ENCODE peak calls at places on chromosomes 5 and 9, in six cellular contexts. F is GM13976, Q is osteocyte, B is right atrium auricular region, D is fibroblast of villous mesenchyme, U is heart left ventricle. A is an unnamed sample.

GRCh38 chr9:104826109-104826775 is 62.3 kb downstream of the NIPSNAP3B start:
- DNase-seq in F (no peak), Q (no peak), B (no peak), D (no peak), U (no peak), A (no peak)

GRCh38 chr9:126148523-126148870 is 178.1 kb upstream of the MVB12B start:
- DNase-seq in F (no peak), Q (peak), B (peak), D (no peak), U (no peak), A (no peak)

GRCh38 chr9:129177443-129177790 is 644 bp downstream of the IER5L start:
- DNase-seq in F (peak), Q (no peak), B (no peak), D (no peak), U (no peak), A (peak)

GRCh38 chr5:36156124-36156601 is 4.3 kb downstream of the SKP2 start:
- DNase-seq in F (no peak), Q (no peak), B (no peak), D (peak), U (no peak), A (no peak)

GRCh38 chr5:164422400-164422799 is 917.0 kb downstream of the MAT2B start:
- DNase-seq in F (no peak), Q (no peak), B (no peak), D (peak), U (no peak), A (no peak)

GRCh38 chr9:129523953-129524847 is 96.7 kb downstream of the C9orf50 start:
- DNase-seq in F (no peak), Q (no peak), B (no peak), D (no peak), U (no peak), A (no peak)

GRCh38 chr5:172144291-172144815 is 43.7 kb downstream of the STK10 start:
- DNase-seq in F (peak), Q (no peak), B (no peak), D (peak), U (no peak), A (peak)

GRCh38 chr9:21923694-21924093 is 70.5 kb downstream of the CDKN2A start:
- DNase-seq in F (no peak), Q (no peak), B (no peak), D (no peak), U (no peak), A (no peak)

GRCh38 chr5:36728697-36729543 is 122.5 kb downstream of the SLC1A3 start:
- DNase-seq in F (peak), Q (no peak), B (no peak), D (peak), U (no peak), A (peak)

GRCh38 chr9:133603165-133603927 is 5.8 kb downstream of the FAM163B start:
- DNase-seq in F (no peak), Q (no peak), B (no peak), D (no peak), U (no peak), A (no peak)

GRCh38 chr9:122370869-122371467 is at the start of gene PTGS1:
- DNase-seq in F (peak), Q (no peak), B (peak), D (no peak), U (peak), A (peak)

GRCh38 chr9:81825831-81826540 is 102.2 kb upstream of the SPATA31D4 start:
- DNase-seq in F (no peak), Q (no peak), B (no peak), D (no peak), U (no peak), A (no peak)

GRCh38 chr5:36759117-36759516 is 117.5 kb upstream of the NIPBL start:
- DNase-seq in F (no peak), Q (no peak), B (no peak), D (no peak), U (no peak), A (no peak)

GRCh38 chr5:115549154-115549553 is 4.6 kb upstream of the FEM1C start:
- DNase-seq in F (peak), Q (no peak), B (no peak), D (no peak), U (no peak), A (peak)
- TF ChIP-seq CTCF in F (peak), Q (peak), B (no peak), D (peak), U (peak), A (peak)

GRCh38 chr5:43609752-43610151 is 6.8 kb downstream of the NNT start:
- DNase-seq in F (peak), Q (no peak), B (no peak), D (no peak), U (no peak), A (peak)
- TF ChIP-seq CTCF in F (peak), Q (no peak), B (no peak), D (peak), U (peak), A (peak)

DNA sequence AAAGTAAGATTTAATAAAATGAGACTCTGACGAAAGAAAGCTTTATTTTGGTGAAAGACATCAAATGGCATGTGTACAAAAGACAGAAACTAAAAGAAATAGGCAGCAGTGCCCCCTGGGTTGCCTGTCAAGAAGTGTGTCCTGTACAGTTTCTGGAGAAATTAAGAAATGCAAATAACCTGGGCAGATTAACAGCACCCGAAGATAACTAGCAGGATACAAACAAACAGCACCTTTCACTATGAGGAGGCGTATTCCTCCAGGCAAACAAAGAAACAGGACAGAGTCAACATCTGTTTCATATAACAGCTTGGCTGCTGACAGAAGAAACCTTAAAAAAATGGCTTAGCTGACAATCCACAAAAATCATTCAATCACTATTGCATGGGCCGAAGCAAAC is 162.3 kb downstream of the ARL15 start:
- DNase-seq in F (no peak), Q (no peak), B (no peak), D (peak), U (no peak), A (no peak)
- TF ChIP-seq CTCF in F (no peak), Q (peak), B (no peak), D (peak), U (peak), A (peak)

DNA sequence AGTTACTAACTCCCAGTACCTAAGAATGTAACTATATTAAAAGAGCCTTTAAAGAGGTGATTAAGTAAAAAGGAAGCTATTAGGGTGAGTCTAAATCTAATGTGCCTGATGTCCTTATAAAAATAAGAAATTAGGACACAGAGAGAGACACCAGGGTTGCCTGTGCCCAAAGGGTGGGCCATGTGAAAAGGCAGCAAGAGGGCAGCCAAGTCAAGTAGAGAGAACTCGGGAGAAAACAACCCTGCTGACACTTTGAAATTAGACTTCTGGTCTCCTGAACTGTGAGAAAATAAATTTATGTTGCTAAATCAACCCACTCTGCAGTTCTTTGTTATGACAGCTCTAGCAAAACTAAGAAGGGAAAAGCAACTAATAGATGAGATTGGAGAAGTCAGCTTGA is 1647.6 kb upstream of the C9orf72 start:
- DNase-seq in F (no peak), Q (no peak), B (no peak), D (peak), U (no peak), A (no peak)
- TF ChIP-seq CTCF in F (no peak), Q (no peak), B (no peak), D (no peak), U (no peak), A (no peak)

GRCh38 chr9:111993319-111993718 is 96.7 kb downstream of the UGCG start:
- DNase-seq in F (no peak), Q (no peak), B (no peak), D (no peak), U (no peak), A (no peak)

GRCh38 chr9:111991179-111991578 is 94.6 kb downstream of the UGCG start:
- DNase-seq in F (no peak), Q (no peak), B (no peak), D (no peak), U (no peak), A (no peak)

GRCh38 chr9:111992523-111992922 is 95.9 kb downstream of the UGCG start:
- DNase-seq in F (peak), Q (no peak), B (no peak), D (peak), U (no peak), A (peak)

GRCh38 chr9:111997831-111998230 is 101.2 kb downstream of the UGCG start:
- DNase-seq in F (no peak), Q (no peak), B (no peak), D (no peak), U (no peak), A (no peak)

GRCh38 chr9:111994831-111995458 is 98.3 kb downstream of the UGCG start:
- DNase-seq in F (no peak), Q (no peak), B (peak), D (no peak), U (no peak), A (no peak)
- TF ChIP-seq CTCF in F (no peak), Q (no peak), B (no peak), D (no peak), U (no peak), A (no peak)

GRCh38 chr9:2367970-2368369 is 253.6 kb upstream of the VLDLR start:
- DNase-seq in F (no peak), Q (no peak), B (no peak), D (no peak), U (no peak), A (no peak)
- TF ChIP-seq CTCF in F (no peak), Q (no peak), B (no peak), D (peak), U (no peak), A (no peak)

GRCh38 chr5:33579789-33580188 is 139.0 kb downstream of the TARS1 start:
- DNase-seq in F (no peak), Q (no peak), B (no peak), D (no peak), U (no peak), A (no peak)
- TF ChIP-seq CTCF in F (no peak), Q (no peak), B (no peak), D (peak), U (no peak), A (no peak)